ENCODE peak calls at places on chromosomes 12 and 14, in five cellular contexts. One of them, this sample, is unnamed.

GRCh38 chr14:68306934-68307758 is 485.7 kb downstream of the ZFP36L1 start:
- DNase-seq in IMR-90: peak
- DNase-seq in activated CD4-positive, CD25-positive, alpha-beta regulatory T cell treated with anti-CD3 and anti-CD28 coated beads, Interleukin-2, amount 50 U/mL, for 16 hours: no peak
- DNase-seq in activated T-cell treated with anti-CD3 and anti-CD28 coated beads for 48 hours: no peak
- DNase-seq in endothelial cell: no peak
- DNase-seq in this sample: no peak

GRCh38 chr12:13790317-13790716 is 191.1 kb downstream of the GRIN2B start:
- DNase-seq in IMR-90: no peak
- DNase-seq in activated CD4-positive, CD25-positive, alpha-beta regulatory T cell treated with anti-CD3 and anti-CD28 coated beads, Interleukin-2, amount 50 U/mL, for 16 hours: no peak
- DNase-seq in activated T-cell treated with anti-CD3 and anti-CD28 coated beads for 48 hours: no peak
- DNase-seq in endothelial cell: no peak
- DNase-seq in this sample: no peak

GRCh38 chr12:130948136-130948535 is 5.6 kb upstream of the ADGRD1 start:
- DNase-seq in IMR-90: no peak
- DNase-seq in activated CD4-positive, CD25-positive, alpha-beta regulatory T cell treated with anti-CD3 and anti-CD28 coated beads, Interleukin-2, amount 50 U/mL, for 16 hours: no peak
- DNase-seq in activated T-cell treated with anti-CD3 and anti-CD28 coated beads for 48 hours: no peak
- DNase-seq in endothelial cell: no peak
- DNase-seq in this sample: peak

GRCh38 chr14:51609251-51609986 is 42.3 kb upstream of the FRMD6 start:
- DNase-seq in IMR-90: peak
- DNase-seq in activated CD4-positive, CD25-positive, alpha-beta regulatory T cell treated with anti-CD3 and anti-CD28 coated beads, Interleukin-2, amount 50 U/mL, for 16 hours: no peak
- DNase-seq in activated T-cell treated with anti-CD3 and anti-CD28 coated beads for 48 hours: no peak
- DNase-seq in endothelial cell: no peak
- DNase-seq in this sample: no peak

GRCh38 chr12:3303410-3304136 is 187.4 kb upstream of the PRMT8 start:
- DNase-seq in IMR-90: no peak
- DNase-seq in activated CD4-positive, CD25-positive, alpha-beta regulatory T cell treated with anti-CD3 and anti-CD28 coated beads, Interleukin-2, amount 50 U/mL, for 16 hours: no peak
- DNase-seq in activated T-cell treated with anti-CD3 and anti-CD28 coated beads for 48 hours: no peak
- DNase-seq in endothelial cell: peak
- DNase-seq in this sample: no peak

GRCh38 chr12:106583578-106584103 is 837 bp downstream of the RFX4 start:
- DNase-seq in IMR-90: peak
- DNase-seq in activated CD4-positive, CD25-positive, alpha-beta regulatory T cell treated with anti-CD3 and anti-CD28 coated beads, Interleukin-2, amount 50 U/mL, for 16 hours: no peak
- DNase-seq in activated T-cell treated with anti-CD3 and anti-CD28 coated beads for 48 hours: no peak
- DNase-seq in endothelial cell: no peak
- DNase-seq in this sample: no peak

GRCh38 chr14:106185837-106186233 is 659.5 kb downstream of the TMEM121 start:
- DNase-seq in IMR-90: no peak
- DNase-seq in activated CD4-positive, CD25-positive, alpha-beta regulatory T cell treated with anti-CD3 and anti-CD28 coated beads, Interleukin-2, amount 50 U/mL, for 16 hours: peak
- DNase-seq in activated T-cell treated with anti-CD3 and anti-CD28 coated beads for 48 hours: peak
- DNase-seq in endothelial cell: no peak
- DNase-seq in this sample: no peak

GRCh38 chr14:102774391-102775153 is 2.7 kb upstream of the TRAF3 start:
- DNase-seq in IMR-90: peak
- DNase-seq in activated CD4-positive, CD25-positive, alpha-beta regulatory T cell treated with anti-CD3 and anti-CD28 coated beads, Interleukin-2, amount 50 U/mL, for 16 hours: no peak
- DNase-seq in activated T-cell treated with anti-CD3 and anti-CD28 coated beads for 48 hours: peak
- DNase-seq in endothelial cell: peak
- DNase-seq in this sample: peak

GRCh38 chr12:91276529-91276928 is 93.9 kb upstream of the DCN start:
- DNase-seq in IMR-90: peak
- DNase-seq in activated CD4-positive, CD25-positive, alpha-beta regulatory T cell treated with anti-CD3 and anti-CD28 coated beads, Interleukin-2, amount 50 U/mL, for 16 hours: no peak
- DNase-seq in activated T-cell treated with anti-CD3 and anti-CD28 coated beads for 48 hours: no peak
- DNase-seq in endothelial cell: no peak
- DNase-seq in this sample: no peak

GRCh38 chr12:4369548-4369947 is 10.0 kb downstream of the FGF23 start:
- DNase-seq in IMR-90: no peak
- DNase-seq in activated CD4-positive, CD25-positive, alpha-beta regulatory T cell treated with anti-CD3 and anti-CD28 coated beads, Interleukin-2, amount 50 U/mL, for 16 hours: no peak
- DNase-seq in activated T-cell treated with anti-CD3 and anti-CD28 coated beads for 48 hours: no peak
- DNase-seq in endothelial cell: no peak
- DNase-seq in this sample: no peak

GRCh38 chr12:94304566-94305061 is 155.1 kb downstream of the CEP83 start:
- DNase-seq in IMR-90: peak
- DNase-seq in activated CD4-positive, CD25-positive, alpha-beta regulatory T cell treated with anti-CD3 and anti-CD28 coated beads, Interleukin-2, amount 50 U/mL, for 16 hours: no peak
- DNase-seq in activated T-cell treated with anti-CD3 and anti-CD28 coated beads for 48 hours: no peak
- DNase-seq in endothelial cell: no peak
- DNase-seq in this sample: no peak

This sample was measured in K562.